ENCODE peak calls at places on chromosomes 13 and 19, in seven cellular contexts. D is Peyer's patch, M is left ventricle myocardium inferior, E is IMR-90, Z is ascending aorta, Q is right lobe of liver, O is psoas muscle. W is an unnamed sample.

GRCh38 chr13:49374585-49375290 is 69.1 kb downstream of the CAB39L start:
- DNase-seq in Q (no peak), O (no peak), D (no peak), E (peak; percentile 87), M (no peak), Z (no peak), W (peak; percentile 78)

GRCh38 chr19:18110833-18111232 is 13.3 kb downstream of the MAST3 start:
- DNase-seq in Z (no peak), E (no peak), M (no peak), Q (no peak), D (peak; percentile 75), O (no peak), W (no peak)

GRCh38 chr19:10555613-10555979 is 10.2 kb downstream of the KRI1 start:
- DNase-seq in Z (no peak), M (no peak), D (no peak), Q (no peak), O (no peak), E (no peak), W (no peak)

GRCh38 chr13:32881074-32881791 is 135.0 kb upstream of the KL start:
- DNase-seq in O (no peak), Q (no peak), M (no peak), Z (no peak), D (no peak), E (peak; percentile 82), W (peak; percentile 35)

GRCh38 chr19:7445104-7445503 is 43.7 kb downstream of the PEX11G start:
- DNase-seq in Z (no peak), O (no peak), D (no peak), Q (no peak), E (no peak), M (no peak), W (no peak)

GRCh38 chr13:80408270-80408669 is 67.3 kb upstream of the SPRY2 start:
- DNase-seq in Z (no peak), O (no peak), E (no peak), Q (no peak), M (no peak), D (no peak), W (no peak)

GRCh38 chr13:84096221-84096620 is 213.9 kb upstream of the SLITRK1 start:
- DNase-seq in Z (no peak), D (no peak), M (no peak), Q (no peak), O (no peak), E (peak; percentile 1), W (peak; percentile 1)

GRCh38 chr19:47280183-47280797 is 5.6 kb downstream of the INAFM1 start:
- DNase-seq in O (no peak), D (peak; percentile 77), Q (no peak), Z (no peak), E (no peak), M (no peak), W (no peak)

GRCh38 chr19:14118165-14119051 is 846 bp upstream of the PRKACA start:
- DNase-seq in E (peak; percentile 75), O (peak; percentile 93), D (peak; percentile 82), Q (peak; percentile 90), M (peak; percentile 77), Z (peak; percentile 79), W (peak; percentile 28)

GRCh38 chr19:32469796-32470195 is 64.2 kb downstream of the DPY19L3 start:
- DNase-seq in E (peak; percentile 50), Z (no peak), O (no peak), Q (no peak), M (no peak), D (no peak), W (peak; percentile 1)

GRCh38 chr13:101811881-101812280 is 359.4 kb downstream of the ITGBL1 start:
- DNase-seq in M (no peak), D (no peak), E (no peak), Q (no peak), O (no peak), Z (no peak), W (no peak)

GRCh38 chr13:40026174-40026585 is 370.7 kb downstream of the COG6 start:
- DNase-seq in D (no peak), E (peak; percentile 11), Z (no peak), Q (no peak), M (no peak), O (no peak), W (peak; percentile 26)

GRCh38 chr13:40613954-40614353 is 52.5 kb downstream of the FOXO1 start:
- DNase-seq in E (no peak), Z (no peak), O (no peak), D (no peak), M (no peak), Q (peak; percentile 63), W (no peak)

GRCh38 chr13:83449666-83450395 is 432.4 kb downstream of the SLITRK1 start:
- DNase-seq in E (peak; percentile 62), Q (no peak), O (no peak), D (no peak), Z (no peak), M (no peak), W (peak; percentile 34)

GRCh38 chr13:45108716-45109706 is 11.3 kb upstream of the GTF2F2 start:
- DNase-seq in M (no peak), O (peak; percentile 15), D (peak; percentile 48), Z (no peak), Q (no peak), E (peak; percentile 66), W (peak; percentile 40)

GRCh38 chr13:42807866-42808265 is 26.5 kb downstream of the FAM216B start:
- DNase-seq in Z (no peak), M (no peak), D (no peak), E (peak; percentile 76), Q (no peak), O (no peak), W (peak; percentile 58)

GRCh38 chr19:44608391-44608821 is 5.0 kb upstream of the IGSF23 start:
- DNase-seq in E (peak; percentile 69), O (no peak), Q (no peak), M (no peak), D (no peak), Z (no peak), W (no peak)

GRCh38 chr19:35931874-35932202 is 4.3 kb upstream of the LRFN3 start:
- DNase-seq in M (no peak), Q (no peak), D (no peak), O (no peak), E (no peak), Z (no peak), W (no peak)
- H3K4me3 ChIP-seq in M (peak overlapping the region; percentile 42), Q (no peak overlapping the region), D (no peak overlapping the region), O (peak overlapping the region; percentile 54), E (no peak overlapping the region), Z (no peak overlapping the region), W (no peak overlapping the region)

DNA sequence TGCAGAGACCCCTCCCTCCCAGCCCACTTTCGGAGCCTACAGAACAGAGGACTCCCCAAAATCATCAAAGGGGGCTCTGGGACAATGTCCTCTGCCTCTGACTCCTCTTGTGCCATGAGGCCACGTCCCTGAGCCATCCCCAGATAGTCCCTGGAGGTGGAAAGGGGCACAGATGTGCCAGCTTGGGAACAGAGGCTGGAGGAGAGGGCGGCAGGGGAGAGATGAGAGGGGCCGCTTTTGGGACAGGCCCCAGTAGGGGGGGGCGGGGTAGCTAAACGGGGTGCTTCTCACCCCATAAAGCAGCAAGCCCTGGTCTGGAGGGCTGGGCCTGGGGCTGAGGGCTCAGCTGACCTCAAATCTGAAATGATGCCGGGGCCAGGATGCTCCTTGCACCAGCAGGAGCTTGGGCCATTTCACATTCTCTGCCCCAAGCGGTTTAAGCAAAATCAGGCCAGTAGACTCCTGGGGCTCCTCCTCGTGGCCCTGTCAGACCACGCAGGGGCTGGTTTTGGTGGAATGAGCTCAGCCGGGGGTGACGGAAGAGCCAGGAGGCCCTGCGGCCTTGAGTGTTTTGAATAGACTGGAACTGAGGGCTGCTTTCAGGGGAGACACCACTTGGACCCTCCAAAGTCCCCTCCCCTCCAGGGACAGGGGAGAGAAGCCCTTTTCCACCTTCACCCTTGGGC is 27.1 kb downstream of the ONECUT3 start:
- DNase-seq in D (no peak), Z (no peak), O (no peak), M (no peak), Q (no peak), E (peak; percentile 16), W (no peak)
- TF ChIP-seq CTCF in D (no peak), Z (no peak), O (no peak), M (no peak), Q (no peak), E (peak; percentile 28), W (peak; percentile 52)

GRCh38 chr19:41912899-41913475 is 15.3 kb downstream of the ERFL start:
- DNase-seq in O (no peak), M (no peak), E (no peak), Z (no peak), D (no peak), Q (no peak), W (no peak)

GRCh38 chr19:41910992-41911888 is 17.0 kb downstream of the ERFL start:
- DNase-seq in O (no peak), D (no peak), Q (no peak), E (no peak), M (no peak), Z (no peak), W (no peak)

GRCh38 chr19:41910240-41910991 is 17.8 kb downstream of the ERFL start:
- DNase-seq in E (no peak), D (no peak), M (no peak), O (no peak), Z (no peak), Q (no peak), W (no peak)

GRCh38 chr19:41913476-41914190 is 14.6 kb downstream of the ERFL start:
- DNase-seq in Q (no peak), Z (no peak), M (no peak), E (no peak), D (no peak), O (no peak), W (no peak)

GRCh38 chr19:41911889-41912731 is 16.1 kb downstream of the ERFL start:
- DNase-seq in Q (no peak), Z (no peak), D (no peak), E (no peak), O (no peak), M (no peak), W (no peak)
- H3K27me3 ChIP-seq in Q (no peaks in the 10 kb centered on the region), Z (peaks cover 13% of the 10 kb centered on the region), D (no peaks in the 10 kb centered on the region), E (peaks cover 57% of the 10 kb centered on the region), O (peaks cover 29% of the 10 kb centered on the region), M (peaks cover 82% of the 10 kb centered on the region), W (peaks cover 46% of the 10 kb centered on the region)

GRCh38 chr19:53553159-53553558 is 15.2 kb downstream of the ZNF331 start:
- DNase-seq in E (peak; percentile 28), O (no peak), Z (no peak), M (no peak), D (no peak), Q (no peak), W (no peak)

GRCh38 chr19:53554804-53555203 is 16.9 kb downstream of the ZNF331 start:
- DNase-seq in Z (no peak), M (no peak), E (no peak), Q (no peak), O (no peak), D (no peak), W (no peak)

GRCh38 chr19:53558404-53558803 is 20.5 kb downstream of the ZNF331 start:
- DNase-seq in M (no peak), E (no peak), D (no peak), Z (no peak), O (no peak), Q (no peak), W (no peak)

GRCh38 chr19:53553865-53554791 is 16.2 kb downstream of the ZNF331 start:
- DNase-seq in Q (peak; percentile 78), O (peak; percentile 89), D (peak; percentile 94), M (peak; percentile 88), Z (peak; percentile 61), E (peak; percentile 93), W (peak; percentile 82)

DNA sequence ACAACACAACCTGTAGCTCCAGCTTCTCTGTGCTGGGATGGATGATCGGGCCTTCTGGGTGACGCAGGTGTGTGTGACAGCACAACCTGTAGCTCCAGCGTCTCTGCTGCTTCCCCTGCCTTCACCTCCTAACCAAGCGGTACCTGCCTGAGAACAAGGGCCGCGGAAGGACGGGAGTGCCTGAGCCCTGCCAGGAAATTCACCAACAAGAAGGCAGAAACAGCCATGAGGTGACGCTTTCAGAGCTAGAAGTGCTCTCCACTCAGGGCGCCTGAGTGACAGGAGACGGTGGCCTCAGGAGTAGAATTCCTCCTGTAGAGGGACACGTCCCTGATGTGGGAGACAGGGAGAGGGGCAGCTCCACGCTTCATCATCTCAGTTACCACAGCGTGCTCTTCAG is 17.4 kb downstream of the ZNF331 start:
- DNase-seq in O (no peak), Q (no peak), D (no peak), M (no peak), Z (no peak), E (no peak), W (no peak)
- H3K4me3 ChIP-seq in O (peak overlapping the region; percentile 73), Q (no peak overlapping the region), D (peak overlapping the region; percentile 67), M (peak overlapping the region; percentile 74), Z (peak overlapping the region; percentile 54), E (no peak overlapping the region), W (peak overlapping the region; percentile 69)